ENCODE peak calls at places on chromosomes 3 and 15, in seven cellular contexts. One of them, this sample, is unnamed.

GRCh38 chr15:99718421-99718820 is 14.8 kb downstream of the LYSMD4 start:
- DNase-seq in IMR-90: no peak
- DNase-seq in ACHN: no peak
- DNase-seq in OCI-LY7: no peak
- DNase-seq in NCI-H2081: no peak
- DNase-seq in GM04504: no peak
- DNase-seq in EL: no peak
- DNase-seq in this sample: no peak

GRCh38 chr3:52216585-52217408 is 8.6 kb downstream of the TLR9 start:
- DNase-seq in IMR-90: peak
- DNase-seq in ACHN: peak
- DNase-seq in OCI-LY7: no peak
- DNase-seq in NCI-H2081: no peak
- DNase-seq in GM04504: no peak
- DNase-seq in EL: peak
- DNase-seq in this sample: no peak

GRCh38 chr3:104359546-104359945 is 1007.2 kb upstream of the ALCAM start:
- DNase-seq in IMR-90: peak
- DNase-seq in ACHN: peak
- DNase-seq in OCI-LY7: no peak
- DNase-seq in NCI-H2081: no peak
- DNase-seq in GM04504: peak
- DNase-seq in EL: peak
- DNase-seq in this sample: no peak

GRCh38 chr15:63805993-63806980 is 27.5 kb downstream of the HERC1 start:
- DNase-seq in IMR-90: peak
- DNase-seq in ACHN: no peak
- DNase-seq in OCI-LY7: peak
- DNase-seq in NCI-H2081: no peak
- DNase-seq in GM04504: no peak
- DNase-seq in EL: no peak
- DNase-seq in this sample: no peak

GRCh38 chr3:58518304-58518789 is 18.6 kb downstream of the ACOX2 start:
- DNase-seq in IMR-90: no peak
- DNase-seq in ACHN: no peak
- DNase-seq in OCI-LY7: no peak
- DNase-seq in NCI-H2081: no peak
- DNase-seq in GM04504: no peak
- DNase-seq in EL: no peak
- DNase-seq in this sample: no peak

GRCh38 chr3:185629554-185630181 is 43.6 kb downstream of the SENP2 start:
- DNase-seq in IMR-90: peak
- DNase-seq in ACHN: no peak
- DNase-seq in OCI-LY7: no peak
- DNase-seq in NCI-H2081: no peak
- DNase-seq in GM04504: no peak
- DNase-seq in EL: no peak
- DNase-seq in this sample: no peak

GRCh38 chr3:8595935-8596262 is 48.7 kb downstream of the SSUH2 start:
- DNase-seq in IMR-90: no peak
- DNase-seq in ACHN: no peak
- DNase-seq in OCI-LY7: no peak
- DNase-seq in NCI-H2081: no peak
- DNase-seq in GM04504: no peak
- DNase-seq in EL: no peak
- DNase-seq in this sample: no peak

GRCh38 chr3:17741621-17742091 is 775 bp downstream of the TBC1D5 start:
- DNase-seq in IMR-90: no peak
- DNase-seq in ACHN: no peak
- DNase-seq in OCI-LY7: no peak
- DNase-seq in NCI-H2081: no peak
- DNase-seq in GM04504: no peak
- DNase-seq in EL: no peak
- DNase-seq in this sample: no peak

GRCh38 chr3:38620236-38620635 is 29.3 kb downstream of the SCN5A start:
- DNase-seq in IMR-90: peak
- DNase-seq in ACHN: no peak
- DNase-seq in OCI-LY7: no peak
- DNase-seq in NCI-H2081: no peak
- DNase-seq in GM04504: no peak
- DNase-seq in EL: no peak
- DNase-seq in this sample: no peak

GRCh38 chr15:69573815-69574472 is 121.3 kb downstream of the RPLP1 start:
- DNase-seq in IMR-90: peak
- DNase-seq in ACHN: no peak
- DNase-seq in OCI-LY7: no peak
- DNase-seq in NCI-H2081: no peak
- DNase-seq in GM04504: no peak
- DNase-seq in EL: no peak
- DNase-seq in this sample: peak

GRCh38 chr3:127682576-127682975 is 9.8 kb downstream of the ABTB1 start:
- DNase-seq in IMR-90: no peak
- DNase-seq in ACHN: no peak
- DNase-seq in OCI-LY7: no peak
- DNase-seq in NCI-H2081: no peak
- DNase-seq in GM04504: no peak
- DNase-seq in EL: no peak
- DNase-seq in this sample: no peak

GRCh38 chr15:60021589-60022378 is 17.7 kb downstream of the FOXB1 start:
- DNase-seq in IMR-90: no peak
- DNase-seq in ACHN: no peak
- DNase-seq in OCI-LY7: no peak
- DNase-seq in NCI-H2081: no peak
- DNase-seq in GM04504: no peak
- DNase-seq in EL: peak
- DNase-seq in this sample: no peak

GRCh38 chr3:71206821-71207220 is 376.7 kb downstream of the FOXP1 start:
- DNase-seq in IMR-90: no peak
- DNase-seq in ACHN: no peak
- DNase-seq in OCI-LY7: no peak
- DNase-seq in NCI-H2081: no peak
- DNase-seq in GM04504: no peak
- DNase-seq in EL: no peak
- DNase-seq in this sample: no peak

GRCh38 chr3:165254812-165255211 is 58.6 kb upstream of the SLITRK3 start:
- DNase-seq in IMR-90: no peak
- DNase-seq in ACHN: peak
- DNase-seq in OCI-LY7: no peak
- DNase-seq in NCI-H2081: peak
- DNase-seq in GM04504: no peak
- DNase-seq in EL: no peak
- DNase-seq in this sample: no peak

GRCh38 chr15:80474751-80475295 is 70.6 kb downstream of the ARNT2 start:
- DNase-seq in IMR-90: no peak
- DNase-seq in ACHN: no peak
- DNase-seq in OCI-LY7: no peak
- DNase-seq in NCI-H2081: no peak
- DNase-seq in GM04504: no peak
- DNase-seq in EL: no peak
- DNase-seq in this sample: no peak

GRCh38 chr3:155744091-155744625 is 713 bp downstream of the PLCH1 start:
- DNase-seq in IMR-90: peak
- DNase-seq in ACHN: peak
- DNase-seq in OCI-LY7: peak
- DNase-seq in NCI-H2081: peak
- DNase-seq in GM04504: no peak
- DNase-seq in EL: peak
- DNase-seq in this sample: no peak

GRCh38 chr3:67006460-67006859 is 8.4 kb downstream of the KBTBD8 start:
- DNase-seq in IMR-90: peak
- DNase-seq in ACHN: no peak
- DNase-seq in OCI-LY7: no peak
- DNase-seq in NCI-H2081: no peak
- DNase-seq in GM04504: no peak
- DNase-seq in EL: peak
- DNase-seq in this sample: no peak

GRCh38 chr3:124659175-124659574 is 71.1 kb upstream of the UMPS start:
- DNase-seq in IMR-90: no peak
- DNase-seq in ACHN: no peak
- DNase-seq in OCI-LY7: no peak
- DNase-seq in NCI-H2081: no peak
- DNase-seq in GM04504: no peak
- DNase-seq in EL: no peak
- DNase-seq in this sample: no peak

GRCh38 chr3:16140116-16140893 is 34.2 kb upstream of the GALNT15 start:
- DNase-seq in IMR-90: peak
- DNase-seq in ACHN: no peak
- DNase-seq in OCI-LY7: no peak
- DNase-seq in NCI-H2081: no peak
- DNase-seq in GM04504: peak
- DNase-seq in EL: peak
- DNase-seq in this sample: no peak

GRCh38 chr15:33194704-33195261 is at the start of gene FMN1:
- DNase-seq in IMR-90: peak
- DNase-seq in ACHN: peak
- DNase-seq in OCI-LY7: peak
- DNase-seq in NCI-H2081: peak
- DNase-seq in GM04504: peak
- DNase-seq in EL: peak
- DNase-seq in this sample: peak

GRCh38 chr15:31156808-31157207 is 55.3 kb upstream of the TRPM1 start:
- DNase-seq in IMR-90: no peak
- DNase-seq in ACHN: no peak
- DNase-seq in OCI-LY7: no peak
- DNase-seq in NCI-H2081: no peak
- DNase-seq in GM04504: no peak
- DNase-seq in EL: no peak
- DNase-seq in this sample: no peak

GRCh38 chr15:71374607-71375352 is 259.5 kb downstream of the THSD4 start:
- DNase-seq in IMR-90: peak
- DNase-seq in ACHN: no peak
- DNase-seq in OCI-LY7: no peak
- DNase-seq in NCI-H2081: no peak
- DNase-seq in GM04504: peak
- DNase-seq in EL: peak
- DNase-seq in this sample: no peak

GRCh38 chr3:169558371-169558770 is 105.1 kb downstream of the MECOM start:
- DNase-seq in IMR-90: no peak
- DNase-seq in ACHN: no peak
- DNase-seq in OCI-LY7: no peak
- DNase-seq in NCI-H2081: no peak
- DNase-seq in GM04504: no peak
- DNase-seq in EL: no peak
- DNase-seq in this sample: no peak

GRCh38 chr3:39407773-39408492 is 1.4 kb downstream of the RPSA start:
- DNase-seq in IMR-90: peak
- DNase-seq in ACHN: no peak
- DNase-seq in OCI-LY7: peak
- DNase-seq in NCI-H2081: no peak
- DNase-seq in GM04504: no peak
- DNase-seq in EL: no peak
- DNase-seq in this sample: no peak

GRCh38 chr15:98035577-98036010 is 75.1 kb downstream of the ARRDC4 start:
- DNase-seq in IMR-90: no peak
- DNase-seq in ACHN: no peak
- DNase-seq in OCI-LY7: no peak
- DNase-seq in NCI-H2081: no peak
- DNase-seq in GM04504: no peak
- DNase-seq in EL: no peak
- DNase-seq in this sample: no peak

GRCh38 chr3:16122155-16122554 is 52.3 kb upstream of the GALNT15 start:
- DNase-seq in IMR-90: no peak
- DNase-seq in ACHN: no peak
- DNase-seq in OCI-LY7: no peak
- DNase-seq in NCI-H2081: no peak
- DNase-seq in GM04504: no peak
- DNase-seq in EL: no peak
- DNase-seq in this sample: no peak

GRCh38 chr15:67559158-67559557 is 16.7 kb downstream of the MAP2K5 start:
- DNase-seq in IMR-90: no peak
- DNase-seq in ACHN: no peak
- DNase-seq in OCI-LY7: no peak
- DNase-seq in NCI-H2081: no peak
- DNase-seq in GM04504: no peak
- DNase-seq in EL: no peak
- DNase-seq in this sample: no peak

GRCh38 chr15:71784719-71785118 is 25.6 kb upstream of the NR2E3 start:
- DNase-seq in IMR-90: no peak
- DNase-seq in ACHN: no peak
- DNase-seq in OCI-LY7: peak
- DNase-seq in NCI-H2081: no peak
- DNase-seq in GM04504: no peak
- DNase-seq in EL: no peak
- DNase-seq in this sample: no peak

GRCh38 chr15:57216288-57216687 is 160.0 kb upstream of the CGNL1 start:
- DNase-seq in IMR-90: peak
- DNase-seq in ACHN: peak
- DNase-seq in OCI-LY7: no peak
- DNase-seq in NCI-H2081: no peak
- DNase-seq in GM04504: peak
- DNase-seq in EL: peak
- DNase-seq in this sample: no peak

GRCh38 chr3:10445561-10445960 is 59.8 kb downstream of the ATP2B2 start:
- DNase-seq in IMR-90: peak
- DNase-seq in ACHN: no peak
- DNase-seq in OCI-LY7: no peak
- DNase-seq in NCI-H2081: no peak
- DNase-seq in GM04504: no peak
- DNase-seq in EL: peak
- DNase-seq in this sample: no peak

GRCh38 chr3:101070260-101071121 is 77.3 kb upstream of the ABI3BP start:
- DNase-seq in IMR-90: no peak
- DNase-seq in ACHN: peak
- DNase-seq in OCI-LY7: peak
- DNase-seq in NCI-H2081: peak
- DNase-seq in GM04504: no peak
- DNase-seq in EL: peak
- DNase-seq in this sample: peak

GRCh38 chr15:51312754-51313390 is 25.5 kb downstream of the CYP19A1 start:
- DNase-seq in IMR-90: peak
- DNase-seq in ACHN: no peak
- DNase-seq in OCI-LY7: no peak
- DNase-seq in NCI-H2081: no peak
- DNase-seq in GM04504: no peak
- DNase-seq in EL: no peak
- DNase-seq in this sample: no peak